ENCODE peak calls at places on chromosomes 7 and 10, in six cellular contexts. B, K, P, Y, H and U are unnamed samples.

GRCh38 chr10:53153831-53154230 is 381.2 kb upstream of the MBL2 start:
- DNase-seq in B (no peak), K (no peak), P (no peak), Y (no peak), H (no peak), U (no peak)

GRCh38 chr10:130495891-130496642 is 359.9 kb downstream of the GLRX3 start:
- DNase-seq in B (no peak), K (peak), P (no peak), Y (no peak), H (no peak), U (no peak)

GRCh38 chr7:87506243-87507180 is 31.0 kb upstream of the ABCB4 start:
- DNase-seq in B (no peak), K (peak), P (no peak), Y (no peak), H (no peak), U (no peak)

GRCh38 chr7:1403844-1404404 is 55.3 kb downstream of the MICALL2 start:
- DNase-seq in B (no peak), K (peak), P (peak), Y (peak), H (no peak), U (peak)

GRCh38 chr10:47241256-47241655 is 58.7 kb upstream of the GDF10 start:
- DNase-seq in B (no peak), K (no peak), P (peak), Y (no peak), H (no peak), U (no peak)

GRCh38 chr7:48718731-48719387 is 205.5 kb upstream of the CDC14C start:
- DNase-seq in B (no peak), K (no peak), P (no peak), Y (no peak), H (no peak), U (no peak)

GRCh38 chr7:30396379-30396778 is 82.2 kb downstream of the NOD1 start:
- DNase-seq in B (no peak), K (no peak), P (peak), Y (no peak), H (no peak), U (no peak)

GRCh38 chr10:121613456-121613855 is 15.2 kb upstream of the FGFR2 start:
- DNase-seq in B (peak), K (no peak), P (no peak), Y (no peak), H (no peak), U (no peak)

GRCh38 chr7:112149734-112150133 is 56.5 kb downstream of the DOCK4 start:
- DNase-seq in B (no peak), K (no peak), P (no peak), Y (no peak), H (no peak), U (no peak)

GRCh38 chr10:15378569-15378968 is 7.5 kb upstream of the FAM171A1 start:
- DNase-seq in B (no peak), K (no peak), P (peak), Y (no peak), H (no peak), U (no peak)

GRCh38 chr10:130747359-130747758 is 564.2 kb downstream of the TCERG1L start:
- DNase-seq in B (peak), K (no peak), P (no peak), Y (no peak), H (no peak), U (peak)

GRCh38 chr7:7257899-7258692 is 75.8 kb downstream of the C1GALT1 start:
- DNase-seq in B (no peak), K (peak), P (no peak), Y (no peak), H (no peak), U (no peak)

GRCh38 chr7:149126662-149127321 is 668 bp upstream of the ZNF425 start:
- DNase-seq in B (peak), K (peak), P (peak), Y (peak), H (no peak), U (peak)

GRCh38 chr10:113108180-113108835 is 158.3 kb downstream of the TCF7L2 start:
- DNase-seq in B (no peak), K (no peak), P (peak), Y (no peak), H (no peak), U (peak)

GRCh38 chr10:77943086-77943901 is 16.7 kb upstream of the DLG5 start:
- DNase-seq in B (peak), K (peak), P (peak), Y (no peak), H (peak), U (peak)

GRCh38 chr10:519055-519715 is 170.3 kb downstream of the DIP2C start:
- DNase-seq in B (peak), K (no peak), P (no peak), Y (no peak), H (no peak), U (no peak)

GRCh38 chr7:75905785-75906604 is 9.0 kb upstream of the POR start:
- DNase-seq in B (peak), K (peak), P (peak), Y (peak), H (peak), U (peak)

GRCh38 chr10:63720072-63720537 is 198.9 kb downstream of the REEP3 start:
- DNase-seq in B (no peak), K (peak), P (peak), Y (peak), H (peak), U (no peak)

GRCh38 chr7:103348452-103348851 is 1.0 kb downstream of the PSMC2 start:
- DNase-seq in B (no peak), K (no peak), P (no peak), Y (no peak), H (no peak), U (no peak)

GRCh38 chr10:132709471-132709951 is 76.4 kb downstream of the NKX6-2 start:
- DNase-seq in B (peak), K (no peak), P (no peak), Y (peak), H (no peak), U (peak)

GRCh38 chr7:19378340-19378704 is 233.1 kb upstream of the FERD3L start:
- DNase-seq in B (no peak), K (no peak), P (no peak), Y (no peak), H (no peak), U (no peak)

GRCh38 chr10:113485801-113486200 is 67.1 kb upstream of the HABP2 start:
- DNase-seq in B (no peak), K (no peak), P (no peak), Y (no peak), H (no peak), U (no peak)

GRCh38 chr10:13348216-13349017 is at the start of gene SEPHS1:
- DNase-seq in B (peak), K (peak), P (peak), Y (peak), H (peak), U (peak)

GRCh38 chr7:140689199-140690152 is 7.0 kb upstream of the NDUFB2 start:
- DNase-seq in B (peak), K (no peak), P (peak), Y (no peak), H (no peak), U (no peak)

GRCh38 chr7:154519229-154519628 is 467.0 kb downstream of the DPP6 start:
- DNase-seq in B (no peak), K (no peak), P (no peak), Y (no peak), H (no peak), U (no peak)

GRCh38 chr10:77104459-77104980 is 533.1 kb downstream of the KCNMA1 start:
- DNase-seq in B (peak), K (peak), P (no peak), Y (peak), H (no peak), U (peak)

GRCh38 chr10:73126343-73126742 is 16.1 kb downstream of the NUDT13 start:
- DNase-seq in B (no peak), K (no peak), P (no peak), Y (no peak), H (no peak), U (no peak)

GRCh38 chr7:35802649-35803048 is 1.8 kb downstream of the SEPTIN7 start:
- DNase-seq in B (no peak), K (peak), P (no peak), Y (no peak), H (no peak), U (no peak)

GRCh38 chr10:24331457-24331856 is 122.5 kb downstream of the KIAA1217 start:
- DNase-seq in B (no peak), K (peak), P (peak), Y (peak), H (peak), U (no peak)

GRCh38 chr10:119349937-119350513 is 142.7 kb downstream of the GRK5 start:
- DNase-seq in B (no peak), K (no peak), P (no peak), Y (no peak), H (no peak), U (no peak)

GRCh38 chr10:73159038-73159648 is 8.7 kb downstream of the ECD start:
- DNase-seq in B (no peak), K (peak), P (peak), Y (peak), H (peak), U (no peak)

GRCh38 chr10:17597386-17597785 is 19.8 kb downstream of the HACD1 start:
- DNase-seq in B (no peak), K (no peak), P (no peak), Y (no peak), H (no peak), U (no peak)

GRCh38 chr10:128068398-128069285 is 57.6 kb downstream of the MKI67 start:
- DNase-seq in B (peak), K (no peak), P (no peak), Y (no peak), H (no peak), U (peak)

GRCh38 chr7:51430480-51431086 is 114.0 kb upstream of the COBL start:
- DNase-seq in B (no peak), K (peak), P (peak), Y (peak), H (peak), U (no peak)

GRCh38 chr10:2856598-2856997 is 210.8 kb upstream of the PFKP start:
- DNase-seq in B (no peak), K (no peak), P (no peak), Y (no peak), H (no peak), U (no peak)

GRCh38 chr7:40372031-40372430 is 237.2 kb downstream of the SUGCT start:
- DNase-seq in B (no peak), K (no peak), P (no peak), Y (no peak), H (no peak), U (no peak)

GRCh38 chr7:38731195-38731594 is 100.0 kb upstream of the AMPH start:
- DNase-seq in B (no peak), K (peak), P (no peak), Y (no peak), H (no peak), U (no peak)

GRCh38 chr10:29268011-29268410 is 20.9 kb upstream of the LYZL1 start:
- DNase-seq in B (no peak), K (no peak), P (no peak), Y (no peak), H (no peak), U (no peak)

GRCh38 chr7:37110641-37111421 is 337.8 kb downstream of the ELMO1 start:
- DNase-seq in B (no peak), K (no peak), P (no peak), Y (no peak), H (no peak), U (no peak)
- H3K27ac ChIP-seq in B (no peak), K (no peak), P (no peak), Y (no peak), H (no peak), U (no peak)

DNA sequence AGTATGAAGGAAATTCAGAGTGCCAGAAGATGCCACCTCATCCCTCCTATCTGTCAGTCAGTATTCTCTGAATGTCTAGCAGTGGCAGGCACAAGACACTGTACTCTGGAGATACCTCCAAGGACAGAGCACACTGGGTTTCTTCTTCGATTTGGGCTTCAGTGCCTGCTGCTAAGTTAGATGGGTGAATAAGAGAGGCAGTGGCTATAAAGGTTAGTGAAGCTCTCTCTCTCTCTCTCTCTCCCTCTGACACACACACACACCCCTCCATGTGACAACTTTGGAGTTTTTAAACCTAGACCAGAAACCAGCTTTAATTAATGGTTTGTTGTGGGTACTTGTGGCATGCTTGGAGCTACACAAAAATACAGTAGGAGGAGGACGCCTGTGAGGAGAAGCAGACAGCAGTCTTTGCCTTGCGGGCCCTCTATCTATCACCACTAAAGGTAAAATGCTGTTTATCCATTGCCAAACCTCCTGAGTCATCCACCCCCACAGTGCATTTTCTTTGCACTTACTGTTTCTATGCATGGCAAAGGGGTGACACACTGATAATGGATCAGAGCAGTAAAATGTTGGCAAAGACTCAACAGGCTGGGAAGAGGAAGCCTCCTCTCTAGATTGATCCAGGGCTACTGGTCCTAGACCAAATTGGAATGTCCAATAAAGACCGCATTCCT is 102.5 kb downstream of the TRIL start:
- DNase-seq in B (no peak), K (peak), P (no peak), Y (no peak), H (peak), U (no peak)
- H3K27ac ChIP-seq in B (no peak), K (peak), P (no peak), Y (no peak), H (peak), U (no peak)

GRCh38 chr7:24576171-24577052 is 3.2 kb downstream of the PALS2 start:
- DNase-seq in B (no peak), K (peak), P (peak), Y (peak), H (peak), U (no peak)
- H3K27ac ChIP-seq in B (no peak), K (no peak), P (no peak), Y (no peak), H (no peak), U (no peak)

GRCh38 chr7:150992833-150993302 is 2.1 kb downstream of the NOS3 start:
- DNase-seq in B (peak), K (no peak), P (peak), Y (peak), H (no peak), U (peak)
- H3K27ac ChIP-seq in B (no peak), K (no peak), P (no peak), Y (peak), H (no peak), U (peak)

DNA sequence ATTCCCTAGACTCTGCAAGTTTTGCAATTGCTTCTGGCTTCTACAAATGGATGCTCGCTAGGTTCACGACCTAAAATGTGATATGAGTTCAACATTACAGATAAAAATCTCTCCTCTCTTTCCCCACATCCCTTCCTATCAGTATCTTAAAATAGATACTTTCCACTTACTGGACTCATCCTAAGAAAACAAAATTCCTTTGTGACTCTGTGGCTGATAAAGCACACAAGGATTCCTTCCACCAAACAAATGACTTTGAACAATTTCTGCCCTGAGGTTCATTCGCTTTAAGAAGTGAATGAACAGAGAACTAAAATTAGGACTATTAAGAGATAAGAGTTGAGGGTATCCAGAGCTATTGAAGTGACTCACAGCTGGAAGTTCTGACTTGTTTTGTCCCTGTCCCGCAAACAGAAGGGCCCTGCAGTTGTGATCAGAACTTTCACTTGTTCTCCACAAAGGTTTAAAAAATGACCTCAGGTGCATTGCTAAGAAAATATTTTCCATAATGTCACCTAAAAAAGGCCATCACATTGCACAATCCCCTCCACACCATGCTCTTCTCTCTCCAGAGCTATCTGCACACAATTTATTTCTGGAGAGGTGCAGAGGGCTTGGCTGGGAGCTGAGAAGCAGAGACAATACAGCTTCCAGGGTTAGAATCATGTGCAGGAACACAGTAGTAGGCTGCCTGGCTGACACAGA is 96.1 kb downstream of the PIP4K2A start:
- DNase-seq in B (no peak), K (peak), P (no peak), Y (no peak), H (peak), U (no peak)
- H3K27ac ChIP-seq in B (no peak), K (peak), P (peak), Y (peak), H (no peak), U (peak)

GRCh38 chr10:32156031-32156495 is 99.8 kb upstream of the KIF5B start:
- DNase-seq in B (no peak), K (no peak), P (no peak), Y (no peak), H (peak), U (no peak)
- H3K27ac ChIP-seq in B (no peak), K (no peak), P (no peak), Y (no peak), H (peak), U (no peak)

DNA sequence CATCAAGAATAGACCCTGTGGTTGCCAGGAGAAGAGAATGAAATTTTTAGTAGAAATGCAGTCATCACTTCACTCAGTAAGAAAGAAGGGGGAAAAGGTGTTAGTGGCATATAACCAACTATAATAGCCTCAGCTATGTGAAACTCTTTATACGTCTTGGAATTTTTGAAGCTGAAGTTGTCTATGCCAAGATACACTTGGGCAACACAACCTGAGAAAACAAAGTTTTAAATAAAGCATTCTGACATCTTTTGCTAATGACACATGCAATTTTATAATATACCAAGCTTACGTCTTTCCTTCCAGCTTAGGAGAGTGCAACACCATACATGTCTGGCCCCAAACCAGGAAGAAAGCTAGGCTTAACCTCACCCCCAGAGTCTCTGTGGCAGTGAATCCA is 40.8 kb upstream of the ZNF438 start:
- DNase-seq in B (no peak), K (no peak), P (no peak), Y (no peak), H (no peak), U (no peak)
- H3K27ac ChIP-seq in B (no peak), K (no peak), P (no peak), Y (no peak), H (no peak), U (no peak)

DNA sequence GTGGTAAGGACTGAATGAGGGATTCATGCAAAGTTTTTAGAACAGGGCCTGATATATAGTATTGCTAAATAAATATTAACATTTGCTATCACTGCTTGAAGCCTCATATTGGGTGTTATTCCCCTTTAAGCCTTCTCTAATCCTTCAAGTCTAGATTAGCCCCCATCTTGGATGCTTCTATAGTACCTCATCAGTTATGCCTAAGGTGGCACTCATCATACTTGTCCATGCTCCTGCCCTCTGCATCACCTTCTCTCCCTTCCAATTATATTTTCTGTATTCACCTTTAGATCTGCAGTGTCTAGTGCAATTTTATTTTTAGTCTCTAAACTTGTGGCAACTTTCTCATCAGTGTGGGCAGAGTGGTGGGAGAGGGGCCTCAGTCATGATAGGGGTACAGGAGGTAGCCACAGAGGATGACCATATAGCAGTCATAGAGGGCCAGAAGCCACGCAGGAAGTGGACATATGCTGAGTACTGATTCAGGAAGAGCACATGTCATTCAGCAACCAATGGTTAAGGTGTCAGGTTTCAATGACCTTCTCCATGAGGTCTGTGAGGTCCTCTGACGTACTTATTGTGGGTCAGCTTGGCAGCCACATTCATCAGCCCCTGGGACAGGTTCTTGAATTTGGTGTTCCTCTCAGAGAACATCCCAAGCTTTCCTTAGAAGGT is 2.5 kb downstream of the ENTPD1 start:
- DNase-seq in B (no peak), K (peak), P (no peak), Y (no peak), H (no peak), U (no peak)
- H3K27ac ChIP-seq in B (peak), K (no peak), P (no peak), Y (peak), H (no peak), U (no peak)

GRCh38 chr10:123270221-123270620 is 116.0 kb downstream of the BUB3 start:
- DNase-seq in B (no peak), K (peak), P (no peak), Y (no peak), H (no peak), U (no peak)
- H3K27ac ChIP-seq in B (no peak), K (no peak), P (no peak), Y (no peak), H (no peak), U (no peak)

GRCh38 chr7:79882916-79883315 is 251.7 kb upstream of the GNAI1 start:
- DNase-seq in B (no peak), K (no peak), P (no peak), Y (no peak), H (no peak), U (no peak)
- H3K27ac ChIP-seq in B (no peak), K (no peak), P (no peak), Y (no peak), H (no peak), U (no peak)